ENCODE peak calls at places on chromosomes 16 and 17, in eight cellular contexts. C is dorsolateral prefrontal cortex; V is Calu3; L is naive thymus-derived CD8-positive, alpha-beta T cell; F is pulmonary artery endothelial cell; Q is NCI-H345; B is stimulated activated CD4-positive, alpha-beta T cell treated with anti-CD3 and anti-CD28 coated beads, Interleukin-2, amount 100 ng/mL, for 24 hours; R is NK-92 treated with Interleukin-12 subunit alpha and Interleukin-12 subunit beta, amount 100 ng/mL, for 24 hours. M is an unnamed sample.

GRCh38 chr17:50129303-50129945 is 536 bp downstream of the SAMD14 start:
- DNase-seq in R (no peak), C (no peak), V (peak), B (peak), L (peak), F (no peak), Q (peak), M (no peak)

GRCh38 chr16:87044031-87044380 is 273.2 kb downstream of the C16orf95 start:
- DNase-seq in Q (no peak), B (no peak), F (no peak), R (no peak), L (peak), C (no peak), V (peak), M (no peak)

GRCh38 chr17:819251-819650 is 37.1 kb downstream of the MRM3 start:
- DNase-seq in Q (no peak), F (no peak), R (no peak), C (no peak), V (no peak), L (no peak), B (no peak), M (no peak)

GRCh38 chr16:30570621-30571443 is 682 bp downstream of the ZNF688 start:
- DNase-seq in F (no peak), R (no peak), B (no peak), C (no peak), L (no peak), Q (peak), V (no peak), M (no peak)

GRCh38 chr17:80931421-80932265 is 60.0 kb upstream of the CHMP6 start:
- DNase-seq in L (no peak), C (no peak), F (no peak), B (no peak), Q (peak), V (no peak), R (no peak), M (peak)

GRCh38 chr16:88747588-88748301 is 37.3 kb downstream of the PIEZO1 start:
- DNase-seq in F (no peak), R (no peak), Q (no peak), C (no peak), V (peak), B (peak), L (no peak), M (no peak)

GRCh38 chr16:90081606-90081970 is 4.5 kb upstream of the PRDM7 start:
- DNase-seq in L (no peak), R (no peak), C (no peak), Q (no peak), B (peak), V (no peak), F (no peak), M (no peak)

GRCh38 chr17:79993390-79994221 is 42.1 kb downstream of the TBC1D16 start:
- DNase-seq in R (peak), B (peak), F (no peak), Q (peak), C (no peak), L (peak), V (peak), M (peak)

GRCh38 chr16:81567987-81568748 is 123.6 kb downstream of the CMIP start:
- DNase-seq in V (peak), F (no peak), L (no peak), C (no peak), Q (no peak), B (peak), R (no peak), M (no peak)

GRCh38 chr17:17846003-17846402 is 9.2 kb upstream of the SREBF1 start:
- DNase-seq in V (no peak), C (no peak), L (no peak), B (no peak), R (no peak), Q (no peak), F (no peak), M (no peak)

GRCh38 chr17:35345445-35345925 is 27.9 kb downstream of the SLFN11 start:
- DNase-seq in R (no peak), B (no peak), V (no peak), C (no peak), L (no peak), F (no peak), Q (no peak), M (no peak)

GRCh38 chr16:64695684-64696083 is 426.2 kb downstream of the CDH11 start:
- DNase-seq in Q (no peak), V (no peak), F (no peak), R (no peak), L (no peak), B (no peak), C (no peak), M (no peak)

GRCh38 chr17:45990836-45991235 is 8.2 kb upstream of the STH start:
- DNase-seq in Q (no peak), C (no peak), F (no peak), L (no peak), V (no peak), R (no peak), B (no peak), M (peak)

GRCh38 chr17:20955437-20956323 is 87.1 kb downstream of the USP22 start:
- DNase-seq in C (no peak), V (no peak), R (no peak), B (no peak), F (no peak), Q (no peak), L (no peak), M (no peak)

GRCh38 chr16:89584768-89585549 is 9.4 kb downstream of the CPNE7 start:
- DNase-seq in V (no peak), Q (no peak), R (no peak), C (no peak), F (no peak), B (no peak), L (no peak), M (no peak)

GRCh38 chr16:20669691-20670090 is 27.8 kb downstream of the ACSM1 start:
- DNase-seq in R (no peak), V (no peak), F (no peak), B (no peak), C (no peak), L (no peak), Q (no peak), M (no peak)

GRCh38 chr17:63919311-63919723 is 678 bp upstream of the GH1 start:
- DNase-seq in L (peak), F (peak), V (peak), R (peak), C (no peak), Q (peak), B (peak), M (no peak)

GRCh38 chr17:27616414-27616813 is 14.6 kb upstream of the LGALS9 start:
- DNase-seq in B (no peak), Q (no peak), V (no peak), C (no peak), R (no peak), F (no peak), L (no peak), M (no peak)

GRCh38 chr16:383326-384020 is 1.7 kb upstream of the PGAP6 start:
- DNase-seq in F (no peak), R (no peak), L (peak), B (peak), Q (no peak), C (no peak), V (peak), M (no peak)

GRCh38 chr16:12961621-12962020 is 60.2 kb downstream of the SHISA9 start:
- DNase-seq in B (no peak), C (no peak), L (no peak), Q (no peak), F (no peak), V (no peak), R (no peak), M (no peak)

GRCh38 chr16:68033101-68033500 is 10.0 kb downstream of the DUS2 start:
- DNase-seq in R (no peak), V (no peak), B (no peak), L (no peak), C (no peak), Q (no peak), F (no peak), M (no peak)

GRCh38 chr16:17483266-17483864 is 12.6 kb upstream of the XYLT1 start:
- DNase-seq in V (no peak), R (no peak), C (no peak), L (no peak), Q (no peak), B (no peak), F (no peak), M (peak)

M was measured in posterior vena cava.